ENCODE peak calls at places on chromosomes 7 and 10, in eight cellular contexts. M is left ventricle myocardium inferior, A is right cardiac atrium, Q is hepatocyte, W is cardiac muscle cell, R is heart left ventricle, F is uterus, C is lung. G is an unnamed sample.

GRCh38 chr7:30970594-30971094 is 6.9 kb downstream of the GHRHR start:
- DNase-seq in M (no peak), A (no peak), Q (peak), W (peak), R (no peak), F (no peak), C (peak), G (no peak)

GRCh38 chr10:72697711-72698110 is 5.8 kb downstream of the MCU start:
- DNase-seq in M (no peak), A (no peak), Q (peak), W (no peak), R (no peak), F (no peak), C (no peak), G (no peak)

GRCh38 chr10:34282186-34282585 is 532.9 kb downstream of the PARD3 start:
- DNase-seq in M (no peak), A (no peak), Q (no peak), W (no peak), R (no peak), F (no peak), C (no peak), G (no peak)

GRCh38 chr7:128863433-128863989 is 855 bp downstream of the ATP6V1F start:
- DNase-seq in M (no peak), A (no peak), Q (peak), W (peak), R (no peak), F (peak), C (peak), G (peak)

GRCh38 chr10:11159543-11160215 is 142.0 kb downstream of the CELF2 start:
- DNase-seq in M (no peak), A (peak), Q (no peak), W (peak), R (no peak), F (no peak), C (no peak), G (no peak)

GRCh38 chr10:31263903-31264302 is 55.1 kb upstream of the ZEB1 start:
- DNase-seq in M (no peak), A (no peak), Q (no peak), W (no peak), R (no peak), F (no peak), C (no peak), G (peak)

GRCh38 chr10:94043431-94043990 is 49.8 kb downstream of the PLCE1 start:
- DNase-seq in M (no peak), A (no peak), Q (no peak), W (no peak), R (no peak), F (no peak), C (no peak), G (no peak)

GRCh38 chr7:94348142-94348541 is 46.6 kb upstream of the COL1A2 start:
- DNase-seq in M (no peak), A (peak), Q (peak), W (no peak), R (no peak), F (peak), C (peak), G (no peak)

GRCh38 chr10:6465854-6466524 is 114.1 kb downstream of the PRKCQ start:
- DNase-seq in M (no peak), A (no peak), Q (no peak), W (no peak), R (no peak), F (no peak), C (no peak), G (no peak)

GRCh38 chr7:42074079-42074478 is 162.9 kb downstream of the GLI3 start:
- DNase-seq in M (no peak), A (no peak), Q (no peak), W (no peak), R (no peak), F (no peak), C (no peak), G (no peak)

GRCh38 chr7:101953248-101953819 is 135.9 kb downstream of the CUX1 start:
- DNase-seq in M (no peak), A (peak), Q (peak), W (peak), R (no peak), F (peak), C (no peak), G (peak)

GRCh38 chr10:78579995-78580394 is 488.8 kb upstream of the ZMIZ1 start:
- DNase-seq in M (peak), A (peak), Q (no peak), W (no peak), R (peak), F (peak), C (no peak), G (no peak)

GRCh38 chr7:371779-372545 is 82.0 kb downstream of the FOXL3 start:
- DNase-seq in M (peak), A (peak), Q (no peak), W (no peak), R (peak), F (no peak), C (no peak), G (no peak)

GRCh38 chr7:106012184-106012583 is 49.1 kb downstream of the CDHR3 start:
- DNase-seq in M (no peak), A (no peak), Q (no peak), W (no peak), R (no peak), F (no peak), C (no peak), G (no peak)

GRCh38 chr7:112271162-112271561 is 64.7 kb downstream of the ZNF277 start:
- DNase-seq in M (no peak), A (no peak), Q (no peak), W (no peak), R (no peak), F (no peak), C (no peak), G (no peak)

GRCh38 chr7:47482013-47482761 is 99.7 kb downstream of the TNS3 start:
- DNase-seq in M (no peak), A (peak), Q (peak), W (peak), R (no peak), F (peak), C (peak), G (peak)

GRCh38 chr7:90766814-90767564 is 170.9 kb downstream of the CDK14 start:
- DNase-seq in M (peak), A (peak), Q (peak), W (peak), R (peak), F (peak), C (no peak), G (peak)

GRCh38 chr10:44300666-44301649 is 83.9 kb downstream of the CXCL12 start:
- DNase-seq in M (peak), A (no peak), Q (no peak), W (no peak), R (no peak), F (no peak), C (no peak), G (peak)

GRCh38 chr10:68121862-68122261 is 12.6 kb downstream of the MYPN start:
- DNase-seq in M (no peak), A (no peak), Q (no peak), W (no peak), R (no peak), F (no peak), C (no peak), G (no peak)

GRCh38 chr7:2843711-2844152 is 376 bp downstream of the GNA12 start:
- DNase-seq in M (no peak), A (peak), Q (peak), W (no peak), R (peak), F (peak), C (no peak), G (no peak)

GRCh38 chr10:92011560-92012214 is 88.1 kb downstream of the BTAF1 start:
- DNase-seq in M (no peak), A (no peak), Q (no peak), W (no peak), R (no peak), F (no peak), C (no peak), G (peak)

GRCh38 chr10:110352930-110353243 is 48.2 kb upstream of the SMNDC1 start:
- DNase-seq in M (no peak), A (no peak), Q (no peak), W (no peak), R (no peak), F (no peak), C (no peak), G (no peak)

GRCh38 chr7:264541-265191 is 25.3 kb upstream of the FOXL3 start:
- DNase-seq in M (no peak), A (peak), Q (no peak), W (no peak), R (peak), F (no peak), C (peak), G (peak)

GRCh38 chr7:129782257-129783096 is 170.3 kb downstream of the UBE2H start:
- DNase-seq in M (no peak), A (no peak), Q (no peak), W (no peak), R (no peak), F (no peak), C (no peak), G (no peak)

GRCh38 chr10:123295644-123296043 is 141.4 kb downstream of the BUB3 start:
- DNase-seq in M (no peak), A (no peak), Q (no peak), W (no peak), R (no peak), F (no peak), C (no peak), G (no peak)

GRCh38 chr7:55537458-55537825 is 34.9 kb downstream of the VOPP1 start:
- DNase-seq in M (no peak), A (no peak), Q (no peak), W (no peak), R (no peak), F (no peak), C (no peak), G (no peak)

GRCh38 chr7:55536619-55537457 is 35.5 kb downstream of the VOPP1 start:
- DNase-seq in M (no peak), A (no peak), Q (no peak), W (no peak), R (no peak), F (no peak), C (no peak), G (no peak)

GRCh38 chr7:55534916-55535636 is 37.2 kb downstream of the VOPP1 start:
- DNase-seq in M (no peak), A (no peak), Q (no peak), W (no peak), R (no peak), F (no peak), C (no peak), G (no peak)

GRCh38 chr7:55534262-55534915 is 37.9 kb downstream of the VOPP1 start:
- DNase-seq in M (no peak), A (peak), Q (no peak), W (no peak), R (no peak), F (no peak), C (peak), G (peak)

GRCh38 chr7:55535637-55536016 is 36.7 kb downstream of the VOPP1 start:
- DNase-seq in M (no peak), A (no peak), Q (no peak), W (no peak), R (no peak), F (no peak), C (no peak), G (no peak)
- H3K27ac ChIP-seq in M (no peak), A (no peak), Q (no peak), W (no peak), R (no peak), F (no peak), C (no peak), G (no peak)

DNA sequence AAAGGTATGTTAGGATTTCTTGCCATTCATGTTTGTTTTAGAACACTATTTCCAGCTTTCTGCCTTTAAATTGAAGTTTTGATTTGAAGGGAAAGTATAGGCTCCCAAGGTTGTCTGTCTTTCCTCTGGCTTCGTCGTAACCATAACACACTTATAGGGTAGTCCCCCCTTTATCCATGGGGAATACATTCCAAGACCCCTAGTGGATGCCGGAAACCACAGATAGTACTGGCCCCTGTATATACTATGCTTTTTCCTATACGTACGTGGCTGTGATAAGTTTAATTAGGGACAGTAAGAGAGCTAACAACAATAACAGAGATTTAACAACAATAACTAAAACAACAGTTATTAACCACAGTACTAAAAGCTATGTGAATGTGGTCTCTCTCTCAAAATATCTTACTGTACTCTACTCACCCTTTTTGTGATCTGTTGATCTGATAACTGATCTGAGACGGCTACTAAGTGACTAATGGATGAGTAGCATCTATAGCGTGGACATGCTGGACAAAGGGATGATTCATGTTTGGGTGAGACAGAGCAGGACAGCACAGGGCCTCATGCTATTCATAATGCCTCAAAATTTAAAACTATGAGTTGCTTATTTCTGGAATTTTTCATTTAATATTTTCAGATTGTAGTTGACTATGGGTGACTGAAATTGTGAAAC is 273.1 kb downstream of the AUTS2 start:
- DNase-seq in M (no peak), A (no peak), Q (no peak), W (no peak), R (no peak), F (no peak), C (no peak), G (peak)
- H3K27ac ChIP-seq in M (peak), A (no peak), Q (peak), W (peak), R (no peak), F (no peak), C (peak), G (no peak)

DNA sequence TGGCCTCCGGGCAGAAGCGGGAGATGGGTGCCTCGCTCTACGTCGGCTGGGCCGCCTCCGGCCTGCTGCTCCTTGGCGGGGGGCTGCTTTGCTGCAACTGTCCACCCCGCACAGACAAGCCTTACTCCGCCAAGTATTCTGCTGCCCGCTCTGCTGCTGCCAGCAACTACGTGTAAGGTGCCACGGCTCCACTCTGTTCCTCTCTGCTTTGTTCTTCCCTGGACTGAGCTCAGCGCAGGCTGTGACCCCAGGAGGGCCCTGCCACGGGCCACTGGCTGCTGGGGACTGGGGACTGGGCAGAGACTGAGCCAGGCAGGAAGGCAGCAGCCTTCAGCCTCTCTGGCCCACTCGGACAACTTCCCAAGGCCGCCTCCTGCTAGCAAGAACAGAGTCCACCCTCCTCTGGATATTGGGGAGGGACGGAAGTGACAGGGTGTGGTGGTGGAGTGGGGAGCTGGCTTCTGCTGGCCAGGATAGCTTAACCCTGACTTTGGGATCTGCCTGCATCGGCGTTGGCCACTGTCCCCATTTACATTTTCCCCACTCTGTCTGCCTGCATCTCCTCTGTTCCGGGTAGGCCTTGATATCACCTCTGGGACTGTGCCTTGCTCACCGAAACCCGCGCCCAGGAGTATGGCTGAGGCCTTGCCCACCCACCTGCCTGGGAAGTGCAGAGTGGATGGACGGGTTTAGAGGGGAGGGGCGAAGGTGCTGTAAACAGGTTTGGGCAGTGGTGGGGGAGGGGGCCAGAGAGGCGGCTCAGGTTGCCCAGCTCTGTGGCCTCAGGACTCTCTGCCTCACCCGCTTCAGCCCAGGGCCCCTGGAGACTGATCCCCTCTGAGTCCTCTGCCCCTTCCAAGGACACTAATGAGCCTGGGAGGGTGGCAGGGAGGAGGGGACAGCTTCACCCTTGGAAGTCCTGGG is 1.1 kb downstream of the CLDN4 start:
- DNase-seq in M (no peak), A (no peak), Q (peak), W (no peak), R (peak), F (no peak), C (peak), G (peak)
- H3K27ac ChIP-seq in M (no peak), A (no peak), Q (peak), W (no peak), R (no peak), F (no peak), C (no peak), G (peak)

DNA sequence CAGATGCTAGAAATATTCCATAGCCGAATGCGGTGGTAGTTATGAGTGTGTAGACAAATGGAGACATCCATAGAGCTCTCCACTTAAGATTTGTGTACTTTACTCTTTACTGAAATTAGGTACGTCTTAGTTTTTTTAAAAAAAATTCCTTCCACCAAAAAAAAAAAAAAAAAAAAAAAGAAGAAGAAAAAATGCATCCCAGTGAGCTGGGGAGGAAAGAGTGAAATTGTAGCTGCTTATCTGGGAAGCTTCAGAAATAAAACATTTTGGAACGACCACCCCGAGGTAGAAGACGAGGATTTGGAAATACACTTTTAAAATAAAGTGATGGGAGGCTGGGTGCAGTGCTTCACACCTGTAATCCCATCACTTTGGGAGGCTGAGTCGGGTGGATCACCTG is 53.8 kb downstream of the RGS10 start:
- DNase-seq in M (no peak), A (no peak), Q (no peak), W (no peak), R (no peak), F (no peak), C (no peak), G (no peak)
- H3K27ac ChIP-seq in M (no peak), A (no peak), Q (no peak), W (no peak), R (no peak), F (no peak), C (no peak), G (no peak)

DNA sequence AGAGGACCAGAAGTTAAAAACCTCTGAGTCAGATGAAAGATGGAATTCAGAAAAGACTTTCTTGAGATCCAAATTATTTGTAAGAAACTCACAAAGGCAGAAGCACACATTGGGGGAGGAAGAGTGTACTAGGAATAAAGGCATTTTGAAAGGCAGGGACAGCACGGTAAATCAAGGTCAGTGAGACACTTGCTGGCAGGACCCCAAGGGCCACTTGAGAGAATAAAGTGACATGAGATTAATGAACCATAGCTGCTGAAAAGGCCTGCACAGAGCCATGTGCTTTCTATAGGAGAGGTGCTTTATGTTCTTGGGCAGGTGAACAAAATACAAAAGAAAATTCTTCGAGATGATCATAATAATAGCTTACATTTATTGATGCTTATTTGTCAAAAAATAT is 929.9 kb upstream of the MBL2 start:
- DNase-seq in M (peak), A (no peak), Q (no peak), W (peak), R (peak), F (no peak), C (no peak), G (no peak)
- H3K27ac ChIP-seq in M (no peak), A (no peak), Q (no peak), W (no peak), R (no peak), F (no peak), C (no peak), G (no peak)

DNA sequence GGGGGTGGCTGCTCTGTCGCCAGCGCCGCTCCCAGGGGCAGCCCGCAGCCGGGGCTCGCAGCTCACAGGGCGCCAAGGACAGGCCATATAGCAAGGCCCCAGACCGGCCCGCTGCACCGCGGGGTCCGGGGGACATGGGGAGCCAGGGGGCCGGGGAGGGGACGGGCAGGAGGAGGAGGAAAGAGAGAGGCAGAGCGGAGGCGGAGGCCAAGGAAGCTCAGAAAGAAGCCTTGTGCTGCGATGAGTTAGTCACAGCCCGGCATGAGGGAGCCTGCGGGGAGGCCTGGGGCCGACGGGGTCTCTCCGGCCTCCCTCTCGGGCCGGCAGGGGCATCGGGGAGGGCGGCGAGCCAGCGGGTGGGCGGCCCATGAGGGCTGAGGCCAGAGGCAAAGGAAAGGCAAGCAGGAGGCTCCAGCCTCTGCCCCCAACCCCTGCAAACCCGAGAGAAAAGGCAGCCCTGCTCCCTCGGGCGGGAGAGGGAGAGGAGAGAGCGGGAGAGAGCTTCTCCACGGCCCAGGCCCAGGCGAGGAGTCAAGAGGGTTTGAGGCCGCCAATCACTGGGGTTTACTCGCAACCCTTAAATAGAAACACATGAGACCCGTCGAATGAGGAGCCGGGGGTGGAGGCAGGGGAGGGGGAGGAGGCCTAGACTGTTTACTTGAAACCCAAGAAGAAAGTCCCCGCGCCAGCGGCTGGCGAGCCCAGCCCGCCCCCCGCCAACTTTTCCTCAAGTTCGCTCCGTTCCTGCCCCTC is 167.9 kb downstream of the NEURL1 start:
- DNase-seq in M (peak), A (peak), Q (peak), W (peak), R (peak), F (peak), C (peak), G (no peak)
- H3K27ac ChIP-seq in M (peak), A (peak), Q (peak), W (peak), R (peak), F (peak), C (peak), G (peak)

DNA sequence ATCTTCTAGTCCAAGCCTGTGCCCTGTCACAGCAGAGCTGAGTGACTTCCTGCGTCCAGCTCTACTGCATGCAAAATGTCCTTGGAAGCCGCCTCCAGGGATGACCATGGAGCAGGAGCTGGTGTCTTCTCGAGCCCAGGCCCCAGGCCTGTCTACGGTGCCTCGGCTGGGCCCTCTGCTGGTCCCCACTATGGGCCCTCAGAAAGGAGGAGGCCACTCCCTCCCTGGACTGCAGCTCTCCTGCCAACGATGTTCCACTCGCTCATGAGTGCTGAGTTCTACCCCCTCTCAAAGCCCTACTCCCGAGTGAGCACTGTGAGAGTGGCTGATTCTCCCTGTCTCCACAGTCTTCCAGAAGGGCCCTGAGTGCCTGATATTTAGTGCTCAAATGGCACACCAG is 504.9 kb downstream of the PTPRN2 start:
- DNase-seq in M (no peak), A (no peak), Q (no peak), W (no peak), R (no peak), F (no peak), C (no peak), G (no peak)
- H3K27ac ChIP-seq in M (no peak), A (no peak), Q (no peak), W (no peak), R (no peak), F (no peak), C (no peak), G (no peak)

GRCh38 chr7:44983742-44984477 is 5.1 kb upstream of the MYO1G start:
- DNase-seq in M (no peak), A (no peak), Q (no peak), W (no peak), R (no peak), F (no peak), C (no peak), G (no peak)
- H3K27ac ChIP-seq in M (no peak), A (no peak), Q (no peak), W (no peak), R (no peak), F (no peak), C (no peak), G (peak)